ENCODE peak calls at places on chromosomes 7 and 10, in ten cellular contexts. I, J, K, D, G, Z, A, R, E and F are unnamed samples.

GRCh38 chr7:83996879-83997278 is 197.7 kb downstream of the SEMA3A start:
- DNase-seq in I (no peak), J (peak), K (peak), D (no peak), G (no peak), Z (no peak), A (no peak), R (no peak), E (no peak), F (no peak)

GRCh38 chr7:24082826-24083225 is 201.2 kb upstream of the NPY start:
- DNase-seq in I (no peak), J (no peak), K (no peak), D (no peak), G (no peak), Z (no peak), A (no peak), R (no peak), E (no peak), F (no peak)

GRCh38 chr7:76282344-76283253 is 19.9 kb upstream of the HSPB1 start:
- DNase-seq in I (no peak), J (no peak), K (no peak), D (no peak), G (no peak), Z (no peak), A (no peak), R (no peak), E (no peak), F (no peak)

GRCh38 chr7:150946826-150947750 is 31.0 kb downstream of the KCNH2 start:
- DNase-seq in I (no peak), J (no peak), K (no peak), D (no peak), G (no peak), Z (no peak), A (no peak), R (no peak), E (no peak), F (peak)

GRCh38 chr10:117541405-117541908 is 1.1 kb upstream of the EMX2 start:
- DNase-seq in I (no peak), J (no peak), K (no peak), D (no peak), G (no peak), Z (no peak), A (no peak), R (no peak), E (no peak), F (no peak)

GRCh38 chr10:58217612-58218011 is 50.1 kb downstream of the IPMK start:
- DNase-seq in I (no peak), J (peak), K (peak), D (no peak), G (no peak), Z (no peak), A (no peak), R (peak), E (no peak), F (no peak)

GRCh38 chr7:116521046-116521664 is 3.7 kb upstream of the CAV1 start:
- DNase-seq in I (no peak), J (peak), K (peak), D (no peak), G (no peak), Z (no peak), A (no peak), R (peak), E (no peak), F (no peak)

GRCh38 chr7:21671859-21672258 is 129.0 kb downstream of the DNAH11 start:
- DNase-seq in I (no peak), J (no peak), K (no peak), D (no peak), G (no peak), Z (no peak), A (no peak), R (no peak), E (no peak), F (no peak)

GRCh38 chr10:125514206-125515162 is 168.5 kb downstream of the TEX36 start:
- DNase-seq in I (no peak), J (no peak), K (peak), D (no peak), G (no peak), Z (no peak), A (no peak), R (no peak), E (no peak), F (no peak)

GRCh38 chr10:133143546-133143945 is 16.5 kb upstream of the KNDC1 start:
- DNase-seq in I (no peak), J (no peak), K (no peak), D (no peak), G (no peak), Z (no peak), A (no peak), R (no peak), E (peak), F (no peak)

GRCh38 chr10:119633538-119634218 is 17.5 kb upstream of the BAG3 start:
- DNase-seq in I (no peak), J (no peak), K (no peak), D (no peak), G (no peak), Z (no peak), A (no peak), R (no peak), E (no peak), F (no peak)
- H3K27ac ChIP-seq in I (no peak), J (no peak), K (no peak), D (no peak), G (peak), Z (no peak), A (peak), R (no peak), E (no peak), F (no peak)

GRCh38 chr10:74934100-74934812 is 107.9 kb downstream of the KAT6B start:
- DNase-seq in I (no peak), J (no peak), K (no peak), D (no peak), G (no peak), Z (no peak), A (no peak), R (no peak), E (no peak), F (no peak)

GRCh38 chr10:74937446-74937935 is 111.1 kb downstream of the KAT6B start:
- DNase-seq in I (no peak), J (no peak), K (no peak), D (no peak), G (no peak), Z (no peak), A (no peak), R (no peak), E (no peak), F (no peak)

GRCh38 chr10:74930962-74931361 is 104.6 kb downstream of the KAT6B start:
- DNase-seq in I (no peak), J (no peak), K (no peak), D (no peak), G (no peak), Z (no peak), A (no peak), R (no peak), E (no peak), F (no peak)

GRCh38 chr10:74932648-74933047 is 106.2 kb downstream of the KAT6B start:
- DNase-seq in I (no peak), J (no peak), K (no peak), D (no peak), G (no peak), Z (no peak), A (peak), R (no peak), E (no peak), F (no peak)

DNA sequence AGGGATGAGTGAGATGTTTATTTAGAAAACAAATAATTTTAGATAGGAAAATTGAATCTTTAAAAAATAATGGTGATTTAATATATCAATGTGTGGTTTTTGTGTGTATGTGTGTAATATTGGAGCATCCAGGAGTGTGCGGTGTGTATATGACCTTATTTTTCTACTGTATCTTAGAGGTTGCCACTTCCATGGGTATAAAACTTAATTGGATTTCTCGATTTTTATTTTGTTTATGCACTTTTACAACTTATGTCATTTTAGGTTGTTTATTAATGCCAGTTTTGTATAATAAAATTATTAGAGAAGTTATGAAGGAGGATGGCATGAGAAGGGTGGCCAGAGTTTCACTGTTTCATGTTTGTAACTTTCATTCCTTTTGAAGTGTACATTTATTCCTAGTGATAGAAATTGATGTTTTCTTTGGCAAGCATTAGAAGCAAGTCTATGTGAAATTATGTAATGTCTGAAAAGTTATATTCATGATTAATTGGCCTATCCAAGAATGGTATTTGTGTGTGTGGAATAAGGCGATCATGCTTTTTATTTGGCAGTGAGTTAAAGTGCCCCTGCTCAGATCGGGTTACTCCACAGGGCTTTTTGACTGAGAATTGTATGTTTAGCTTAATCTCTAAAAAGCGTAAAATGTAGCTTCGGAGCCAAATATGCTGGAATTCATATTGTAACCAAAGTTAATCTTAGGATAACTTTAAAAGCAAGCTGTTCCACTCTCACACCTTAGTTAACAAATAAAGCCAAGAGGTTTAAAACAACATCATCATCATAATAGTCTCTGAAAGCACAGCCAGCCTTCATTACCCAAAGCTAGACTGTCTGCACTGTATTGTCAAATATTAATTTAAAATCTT is 110.4 kb downstream of the KAT6B start:
- DNase-seq in I (no peak), J (peak), K (no peak), D (no peak), G (no peak), Z (no peak), A (no peak), R (peak), E (no peak), F (no peak)
- H3K4me3 ChIP-seq in I (no peak), J (no peak), K (no peak), D (no peak), G (no peak), Z (no peak), A (no peak), R (no peak), E (no peak), F (no peak)

GRCh38 chr10:48466611-48467240 is 138.1 kb downstream of the ARHGAP22 start:
- DNase-seq in I (no peak), J (no peak), K (peak), D (peak), G (no peak), Z (no peak), A (no peak), R (no peak), E (peak), F (no peak)

GRCh38 chr10:48464121-48464870 is 140.6 kb downstream of the ARHGAP22 start:
- DNase-seq in I (no peak), J (no peak), K (no peak), D (peak), G (no peak), Z (peak), A (no peak), R (no peak), E (peak), F (no peak)

GRCh38 chr10:48467669-48468068 is 137.2 kb downstream of the ARHGAP22 start:
- DNase-seq in I (no peak), J (no peak), K (no peak), D (no peak), G (no peak), Z (no peak), A (no peak), R (no peak), E (peak), F (no peak)

GRCh38 chr10:48464871-48465736 is 139.8 kb downstream of the ARHGAP22 start:
- DNase-seq in I (no peak), J (no peak), K (peak), D (peak), G (no peak), Z (no peak), A (no peak), R (no peak), E (peak), F (no peak)

GRCh38 chr10:48465860-48466521 is 138.9 kb downstream of the ARHGAP22 start:
- DNase-seq in I (no peak), J (no peak), K (peak), D (peak), G (no peak), Z (no peak), A (no peak), R (no peak), E (peak), F (no peak)
- H3K27ac ChIP-seq in I (no peak), J (no peak), K (no peak), D (peak), G (peak), Z (no peak), A (no peak), R (no peak), E (no peak), F (no peak)

GRCh38 chr10:5293691-5294550 is 70.8 kb upstream of the UCN3 start:
- DNase-seq in I (peak), J (peak), K (peak), D (peak), G (peak), Z (peak), A (no peak), R (peak), E (peak), F (peak)
- H3K4me3 ChIP-seq in I (peak), J (no peak), K (no peak), D (no peak), G (no peak), Z (peak), A (no peak), R (no peak), E (peak), F (peak)

GRCh38 chr7:82173400-82174021 is 270.1 kb downstream of the CACNA2D1 start:
- DNase-seq in I (no peak), J (no peak), K (no peak), D (no peak), G (no peak), Z (no peak), A (no peak), R (no peak), E (no peak), F (no peak)
- H3K27ac ChIP-seq in I (no peak), J (no peak), K (no peak), D (no peak), G (peak), Z (no peak), A (no peak), R (no peak), E (no peak), F (no peak)

DNA sequence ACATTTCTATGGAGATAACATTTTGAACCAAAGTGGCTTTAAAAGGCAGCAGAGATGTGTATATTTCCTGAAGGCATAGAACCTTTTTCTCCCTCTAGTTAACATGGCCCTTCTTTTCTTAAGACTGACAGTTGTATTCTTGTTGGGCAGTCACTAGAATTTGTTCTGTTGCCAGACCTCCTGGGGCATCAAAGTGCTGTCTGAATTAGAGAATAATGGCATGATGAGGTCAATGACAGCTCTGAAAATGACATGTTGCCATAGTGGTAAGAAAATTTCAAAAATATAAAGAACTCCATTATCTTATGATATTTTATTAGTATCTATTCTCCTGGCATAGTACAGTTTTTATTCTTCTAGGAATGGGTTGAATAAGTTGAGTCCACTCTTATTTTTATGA is 446.7 kb downstream of the NRG3 start:
- DNase-seq in I (no peak), J (no peak), K (no peak), D (no peak), G (no peak), Z (no peak), A (no peak), R (no peak), E (no peak), F (no peak)
- H3K4me3 ChIP-seq in I (no peak), J (no peak), K (no peak), D (no peak), G (no peak), Z (no peak), A (no peak), R (no peak), E (no peak), F (no peak)